ENCODE peak calls at places on chromosome 17, in nine cellular contexts. B is KBM-7; P is PC-9; K is nephron progenitor cell; L is COR-L47; U is GM13977; R is glutamatergic neuron; D is activated naive CD4-positive, alpha-beta T cell treated with anti-CD3 and anti-CD28 coated beads for 36 hours; J is astrocyte of the cerebellum. S is an unnamed sample.

GRCh38 chr17:35345445-35345925 is 27.9 kb downstream of the SLFN11 start:
- DNase-seq in B (no peak), P (no peak), K (peak), L (no peak), U (no peak), R (no peak), D (no peak), J (no peak), S (no peak)

GRCh38 chr17:47978324-47978723 is 7.4 kb downstream of the CDK5RAP3 start:
- DNase-seq in B (peak), P (peak), K (peak), L (peak), U (peak), R (peak), D (peak), J (no peak), S (no peak)

GRCh38 chr17:51427259-51428255 is 167.2 kb downstream of the UTP18 start:
- DNase-seq in B (no peak), P (no peak), K (no peak), L (no peak), U (peak), R (no peak), D (peak), J (no peak), S (peak)

GRCh38 chr17:66406701-66407644 is 104.6 kb downstream of the PRKCA start:
- DNase-seq in B (no peak), P (no peak), K (no peak), L (peak), U (no peak), R (no peak), D (peak), J (no peak), S (no peak)

GRCh38 chr17:52648995-52649394 is 490.5 kb upstream of the CA10 start:
- DNase-seq in B (no peak), P (no peak), K (peak), L (peak), U (no peak), R (no peak), D (no peak), J (no peak), S (no peak)

GRCh38 chr17:10135539-10136257 is 62.7 kb downstream of the GAS7 start:
- DNase-seq in B (peak), P (no peak), K (no peak), L (no peak), U (no peak), R (no peak), D (no peak), J (no peak), S (no peak)

GRCh38 chr17:81153340-81153803 is 11.9 kb upstream of the PVALEF start:
- DNase-seq in B (no peak), P (no peak), K (no peak), L (no peak), U (no peak), R (peak), D (no peak), J (no peak), S (peak)

GRCh38 chr17:75634754-75635609 is 1.7 kb downstream of the SMIM5 start:
- DNase-seq in B (no peak), P (no peak), K (no peak), L (no peak), U (no peak), R (peak), D (no peak), J (no peak), S (no peak)

GRCh38 chr17:17771498-17772201 is 65.1 kb downstream of the SREBF1 start:
- DNase-seq in B (no peak), P (no peak), K (no peak), L (no peak), U (no peak), R (no peak), D (no peak), J (no peak), S (no peak)

GRCh38 chr17:74361613-74362391 is at the start of gene BTBD17:
- DNase-seq in B (no peak), P (peak), K (peak), L (no peak), U (peak), R (peak), D (peak), J (no peak), S (peak)

GRCh38 chr17:20228410-20228809 is 219.3 kb downstream of the SPECC1 start:
- DNase-seq in B (no peak), P (no peak), K (no peak), L (no peak), U (no peak), R (no peak), D (no peak), J (no peak), S (no peak)

GRCh38 chr17:69696645-69697044 is 282.1 kb downstream of the MAP2K6 start:
- DNase-seq in B (no peak), P (no peak), K (no peak), L (no peak), U (no peak), R (no peak), D (no peak), J (no peak), S (no peak)

GRCh38 chr17:48541574-48542113 is 3.3 kb downstream of the HOXB2 start:
- DNase-seq in B (peak), P (no peak), K (peak), L (peak), U (peak), R (peak), D (peak), J (no peak), S (peak)

GRCh38 chr17:40607641-40608040 is 40.0 kb downstream of the SMARCE1 start:
- DNase-seq in B (no peak), P (no peak), K (no peak), L (no peak), U (no peak), R (no peak), D (peak), J (no peak), S (peak)

GRCh38 chr17:44204453-44204882 is 4.8 kb upstream of the ATXN7L3 start:
- DNase-seq in B (no peak), P (no peak), K (no peak), L (no peak), U (no peak), R (no peak), D (no peak), J (no peak), S (no peak)

GRCh38 chr17:61205931-61206330 is 193.7 kb upstream of the TBX2 start:
- DNase-seq in B (no peak), P (no peak), K (no peak), L (no peak), U (no peak), R (no peak), D (no peak), J (no peak), S (no peak)

GRCh38 chr17:77843878-77844260 is 114.6 kb upstream of the TNRC6C start:
- DNase-seq in B (no peak), P (no peak), K (no peak), L (no peak), U (no peak), R (no peak), D (no peak), J (no peak), S (no peak)

GRCh38 chr17:57257213-57257873 is 1.0 kb downstream of the MSI2 start:
- DNase-seq in B (peak), P (no peak), K (no peak), L (no peak), U (no peak), R (no peak), D (peak), J (no peak), S (peak)

GRCh38 chr17:5584971-5585794 is 874 bp upstream of the NLRP1 start:
- DNase-seq in B (no peak), P (no peak), K (no peak), L (no peak), U (no peak), R (no peak), D (no peak), J (no peak), S (no peak)

GRCh38 chr17:18070861-18071340 is 16.8 kb upstream of the DRG2 start:
- DNase-seq in B (peak), P (no peak), K (peak), L (no peak), U (no peak), R (peak), D (peak), J (peak), S (no peak)

GRCh38 chr17:8846768-8847211 is 20.7 kb downstream of the PIK3R6 start:
- DNase-seq in B (peak), P (no peak), K (no peak), L (no peak), U (no peak), R (no peak), D (no peak), J (no peak), S (no peak)

GRCh38 chr17:80577876-80578275 is 33.2 kb downstream of the RPTOR start:
- DNase-seq in B (no peak), P (no peak), K (no peak), L (no peak), U (no peak), R (no peak), D (no peak), J (no peak), S (no peak)

GRCh38 chr17:58039975-58040374 is 32.9 kb upstream of the SRSF1 start:
- DNase-seq in B (no peak), P (no peak), K (no peak), L (no peak), U (no peak), R (no peak), D (no peak), J (no peak), S (no peak)

GRCh38 chr17:4944163-4944553 is 4.1 kb downstream of the RNF167 start:
- DNase-seq in B (peak), P (no peak), K (no peak), L (no peak), U (peak), R (no peak), D (peak), J (no peak), S (peak)

GRCh38 chr17:82980632-82981031 is 98.8 kb upstream of the METRNL start:
- DNase-seq in B (no peak), P (no peak), K (no peak), L (no peak), U (no peak), R (no peak), D (no peak), J (no peak), S (no peak)

S was measured in CD4-positive, alpha-beta memory T cell.